ENCODE peak calls at places on chromosome 6, in four cellular contexts. O is neural crest cell, K is SK-N-MC, B is NCI-H510A treated with DMSO at 0.1 percent for 48 hours. P is an unnamed sample.

GRCh38 chr6:144285798-144286502 is 815 bp downstream of the UTRN start:
- DNase-seq in O (peak), K (no peak), B (no peak), P (no peak)

GRCh38 chr6:32982702-32983492 is 14.5 kb downstream of the BRD2 start:
- DNase-seq in O (no peak), K (no peak), B (no peak), P (no peak)

GRCh38 chr6:20468179-20468578 is 66.1 kb upstream of the CDKAL1 start:
- DNase-seq in O (no peak), K (no peak), B (no peak), P (no peak)

GRCh38 chr6:74492587-74492986 is 713.3 kb downstream of the COL12A1 start:
- DNase-seq in O (no peak), K (no peak), B (no peak), P (no peak)

GRCh38 chr6:21078497-21078896 is 515.1 kb upstream of the SOX4 start:
- DNase-seq in O (no peak), K (no peak), B (no peak), P (no peak)

GRCh38 chr6:8207191-8207868 is 105.0 kb upstream of the EEF1E1 start:
- DNase-seq in O (no peak), K (no peak), B (no peak), P (no peak)

GRCh38 chr6:42093582-42094329 is 43.4 kb downstream of the TAF8 start:
- DNase-seq in O (no peak), K (no peak), B (no peak), P (no peak)

GRCh38 chr6:2777249-2777648 is 12.1 kb downstream of the WRNIP1 start:
- DNase-seq in O (no peak), K (no peak), B (no peak), P (no peak)

P was measured in NCI-H2029.